ENCODE peak calls at places on chromosomes 12 and 14, in four cellular contexts. Z is AG04450, R is RWPE2, F is fibroblast of the aortic adventitia. I is an unnamed sample.

GRCh38 chr12:113261847-113262470 is 40.7 kb downstream of the TPCN1 start:
- DNase-seq in Z (no peak), R (no peak), F (no peak), I (no peak)

GRCh38 chr14:82075566-82075965 is 541.9 kb upstream of the SEL1L start:
- DNase-seq in F (no peak), Z (no peak), R (no peak), I (no peak)

GRCh38 chr12:48000878-48001321 is 3.4 kb downstream of the COL2A1 start:
- DNase-seq in R (no peak), F (peak), Z (no peak), I (peak)

GRCh38 chr14:54653764-54654469 is 87.0 kb downstream of the SAMD4A start:
- DNase-seq in F (peak), Z (no peak), R (no peak), I (no peak)

GRCh38 chr14:22174412-22174811 is 414.6 kb downstream of the DAD1 start:
- DNase-seq in F (no peak), Z (no peak), R (no peak), I (no peak)

GRCh38 chr14:91387135-91387849 is 30.3 kb downstream of the CCDC88C start:
- DNase-seq in F (peak), Z (no peak), R (no peak), I (no peak)

GRCh38 chr14:76644875-76645518 is 116.3 kb upstream of the VASH1 start:
- DNase-seq in Z (no peak), F (peak), R (no peak), I (no peak)

GRCh38 chr12:130847097-130847496 is 8.0 kb upstream of the STX2 start:
- DNase-seq in Z (no peak), R (no peak), F (no peak), I (no peak)

GRCh38 chr14:101453225-101453624 is 108.1 kb upstream of the DIO3 start:
- DNase-seq in R (no peak), Z (no peak), F (no peak), I (no peak)

GRCh38 chr12:95126076-95126475 is 52.7 kb upstream of the NR2C1 start:
- DNase-seq in Z (no peak), R (no peak), F (no peak), I (no peak)

GRCh38 chr14:101369916-101370592 is 191.2 kb upstream of the DIO3 start:
- DNase-seq in F (no peak), R (peak), Z (no peak), I (no peak)

GRCh38 chr12:109803678-109804077 is 29.5 kb downstream of the TRPV4 start:
- DNase-seq in Z (no peak), F (no peak), R (no peak), I (no peak)

GRCh38 chr12:6996040-6996441 is 22.2 kb downstream of the LPCAT3 start:
- DNase-seq in F (peak), R (no peak), Z (peak), I (no peak)

GRCh38 chr12:16165506-16165905 is 112.0 kb downstream of the SLC15A5 start:
- DNase-seq in F (peak), R (no peak), Z (peak), I (no peak)

GRCh38 chr12:52495385-52495784 is 2.3 kb upstream of the KRT6A start:
- DNase-seq in Z (no peak), F (peak), R (no peak), I (no peak)

GRCh38 chr14:68464716-68465115 is 328.2 kb downstream of the ZFP36L1 start:
- DNase-seq in R (peak), Z (no peak), F (peak), I (peak)

GRCh38 chr14:55111122-55111705 is 17.8 kb upstream of the LGALS3 start:
- DNase-seq in R (no peak), F (no peak), Z (no peak), I (no peak)

GRCh38 chr12:130933269-130933995 is 20.3 kb upstream of the ADGRD1 start:
- DNase-seq in F (no peak), Z (no peak), R (no peak), I (no peak)

GRCh38 chr14:49755378-49755777 is 12.6 kb upstream of the KLHDC2 start:
- DNase-seq in R (no peak), Z (no peak), F (peak), I (no peak)

GRCh38 chr12:107066686-107067085 is 26.7 kb downstream of the CRY1 start:
- DNase-seq in R (no peak), Z (no peak), F (no peak), I (no peak)

GRCh38 chr12:68896881-68897540 is 36.0 kb downstream of the CPM start:
- DNase-seq in F (no peak), Z (no peak), R (no peak), I (no peak)

GRCh38 chr12:12230275-12230674 is 36.6 kb downstream of the LRP6 start:
- DNase-seq in R (no peak), Z (no peak), F (no peak), I (no peak)

GRCh38 chr12:83660727-83661126 is 974.0 kb downstream of the TMTC2 start:
- DNase-seq in F (no peak), Z (no peak), R (no peak), I (no peak)

GRCh38 chr14:98999901-99000300 is 272.1 kb downstream of the BCL11B start:
- DNase-seq in Z (no peak), R (no peak), F (no peak), I (no peak)

GRCh38 chr12:48349471-48349870 is 1.2 kb downstream of the ZNF641 start:
- DNase-seq in Z (no peak), R (no peak), F (peak), I (no peak)

GRCh38 chr12:109793826-109794501 is 39.2 kb downstream of the TRPV4 start:
- DNase-seq in Z (no peak), R (peak), F (no peak), I (no peak)

GRCh38 chr14:87030182-87030581 is 962.8 kb downstream of the GALC start:
- DNase-seq in F (no peak), Z (no peak), R (no peak), I (no peak)

GRCh38 chr12:58496411-58496810 is 423.9 kb downstream of the LRIG3 start:
- DNase-seq in F (no peak), R (no peak), Z (no peak), I (no peak)

GRCh38 chr14:47366006-47366405 is 309.4 kb downstream of the MDGA2 start:
- DNase-seq in Z (no peak), R (no peak), F (no peak), I (no peak)

GRCh38 chr12:55842681-55843429 is at the start of gene MMP19:
- DNase-seq in F (peak), R (no peak), Z (peak), I (no peak)

GRCh38 chr12:9960613-9961012 is 10.6 kb upstream of the CLEC12A start:
- DNase-seq in F (no peak), R (no peak), Z (no peak), I (no peak)

GRCh38 chr12:15893260-15893659 is 11.1 kb downstream of the STRAP start:
- DNase-seq in F (no peak), Z (no peak), R (no peak), I (no peak)

GRCh38 chr14:26204362-26204953 is 393.4 kb downstream of the NOVA1 start:
- DNase-seq in Z (no peak), F (peak), R (no peak), I (no peak)

GRCh38 chr12:89364631-89365030 is 12.3 kb upstream of the DUSP6 start:
- DNase-seq in Z (no peak), F (no peak), R (no peak), I (no peak)

GRCh38 chr12:26941251-26941650 is 3.0 kb downstream of the FGFR1OP2 start:
- DNase-seq in R (no peak), F (no peak), Z (no peak), I (no peak)
- H3K4me3 ChIP-seq in R (no peak), F (no peak), Z (no peak), I (no peak)

GRCh38 chr14:95021588-95021987 is 135.7 kb downstream of the DICER1 start:
- DNase-seq in R (no peak), F (no peak), Z (no peak), I (no peak)
- TF ChIP-seq CTCF in R (no peak), F (no peak), Z (no peak), I (no peak)

DNA sequence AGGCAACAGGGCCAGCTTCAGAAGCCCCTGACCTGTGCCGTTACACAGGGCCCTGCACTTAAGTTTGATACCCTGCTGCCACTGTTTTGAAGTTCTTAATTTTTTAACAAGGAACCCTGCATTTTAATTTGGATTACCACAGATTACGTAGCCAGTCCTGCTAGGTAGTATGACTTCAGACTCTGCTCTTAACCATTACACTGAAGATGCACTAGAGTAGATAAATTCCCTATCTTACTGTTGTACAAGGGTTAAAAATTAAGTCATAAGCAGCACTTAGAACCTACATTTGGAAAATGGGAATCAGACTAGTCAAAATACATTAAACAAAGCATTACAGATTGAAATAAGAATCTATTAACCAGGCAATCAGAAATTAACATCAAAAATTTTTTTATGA is 2.3 kb downstream of the GNPNAT1 start:
- DNase-seq in Z (no peak), R (no peak), F (peak), I (no peak)
- H3K4me3 ChIP-seq in Z (peak), R (no peak), F (peak), I (no peak)

GRCh38 chr12:67424784-67425183 is 155.6 kb downstream of the CAND1 start:
- DNase-seq in Z (no peak), F (no peak), R (no peak), I (no peak)

GRCh38 chr12:67425394-67425793 is 156.2 kb downstream of the CAND1 start:
- DNase-seq in F (no peak), Z (no peak), R (no peak), I (no peak)

GRCh38 chr12:67428431-67428830 is 159.3 kb downstream of the CAND1 start:
- DNase-seq in R (no peak), F (no peak), Z (no peak), I (no peak)

GRCh38 chr12:67426067-67426466 is 156.9 kb downstream of the CAND1 start:
- DNase-seq in F (peak), R (no peak), Z (peak), I (peak)

DNA sequence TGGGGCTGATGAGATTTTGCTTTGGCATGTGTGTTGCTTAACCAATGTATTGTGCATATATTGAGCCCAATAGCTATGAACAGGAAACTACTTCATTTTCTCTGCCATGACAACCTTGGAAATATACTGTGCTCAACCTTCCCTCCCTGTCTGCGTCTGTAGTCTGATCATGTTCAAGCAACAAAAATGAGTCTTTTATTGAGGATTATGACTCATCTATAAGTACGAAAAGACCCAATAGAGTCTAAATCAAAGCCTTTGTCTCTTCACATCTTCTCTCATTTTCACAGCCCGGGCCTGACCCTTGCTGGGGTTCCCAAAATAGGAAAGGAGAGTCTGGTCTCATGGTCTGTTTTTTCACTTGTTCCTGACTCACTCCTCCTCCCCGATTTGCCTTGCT is 158.2 kb downstream of the CAND1 start:
- DNase-seq in Z (no peak), F (no peak), R (no peak), I (no peak)
- TF ChIP-seq CTCF in Z (no peak), F (no peak), R (no peak), I (no peak)

GRCh38 chr12:32499048-32499447 is 99.7 kb downstream of the FGD4 start:
- DNase-seq in R (no peak), F (no peak), Z (no peak), I (no peak)
- H3K4me3 ChIP-seq in R (no peak), F (no peak), Z (no peak), I (no peak)